ENCODE peak calls at places on chromosomes 11 and 22, in nine cellular contexts. I, R, F, M, B, W, P, J and G are unnamed samples.

GRCh38 chr11:130771708-130772107 is 144.6 kb downstream of the SNX19 start:
- DNase-seq in I (no peak), R (no peak), F (no peak), M (peak; percentile 86), B (no peak), W (no peak), P (no peak), J (peak; percentile 45), G (no peak)

GRCh38 chr11:57649826-57650738 is at the start of gene YPEL4:
- DNase-seq in I (no peak), R (no peak), F (peak; percentile 64), M (peak; percentile 61), B (peak; percentile 83), W (peak; percentile 69), P (no peak), J (peak; percentile 92), G (no peak)

GRCh38 chr11:125082611-125083311 is 19.7 kb downstream of the SLC37A2 start:
- DNase-seq in I (no peak), R (no peak), F (peak; percentile 32), M (peak; percentile 66), B (no peak), W (no peak), P (no peak), J (no peak), G (no peak)

GRCh38 chr11:36141595-36141994 is 147.6 kb downstream of the COMMD9 start:
- DNase-seq in I (no peak), R (no peak), F (no peak), M (no peak), B (no peak), W (no peak), P (no peak), J (no peak), G (no peak)

GRCh38 chr11:102244681-102245409 is 72.4 kb upstream of the BIRC3 start:
- DNase-seq in I (no peak), R (no peak), F (peak; percentile 73), M (peak; percentile 63), B (no peak), W (no peak), P (no peak), J (no peak), G (no peak)

GRCh38 chr11:30128269-30128932 is 102.4 kb upstream of the FSHB start:
- DNase-seq in I (no peak), R (no peak), F (peak; percentile 63), M (peak; percentile 96), B (no peak), W (no peak), P (peak; percentile 23), J (no peak), G (no peak)

GRCh38 chr22:50705851-50706351 is 32.1 kb upstream of the ACR start:
- DNase-seq in I (no peak), R (no peak), F (no peak), M (no peak), B (no peak), W (no peak), P (no peak), J (no peak), G (no peak)

GRCh38 chr11:60840711-60841430 is 1.0 kb upstream of the CCDC86 start:
- DNase-seq in I (no peak), R (no peak), F (peak; percentile 27), M (peak; percentile 94), B (no peak), W (no peak), P (no peak), J (no peak), G (no peak)

GRCh38 chr11:12831471-12832202 is 157.4 kb downstream of the TEAD1 start:
- DNase-seq in I (no peak), R (no peak), F (no peak), M (no peak), B (no peak), W (no peak), P (peak; percentile 93), J (no peak), G (no peak)

GRCh38 chr11:86194998-86195397 is 49.6 kb upstream of the EED start:
- DNase-seq in I (no peak), R (no peak), F (no peak), M (no peak), B (no peak), W (no peak), P (no peak), J (no peak), G (no peak)

GRCh38 chr11:126212089-126212660 is 593 bp downstream of the FAM118B start:
- DNase-seq in I (no peak), R (no peak), F (no peak), M (no peak), B (no peak), W (no peak), P (no peak), J (no peak), G (no peak)